ENCODE peak calls at places on chromosomes 6 and 20, in six cellular contexts. Y is uterus, T is HCT116, J is GM20000, R is lower leg skin, W is cardiac muscle cell. U is an unnamed sample.

GRCh38 chr6:3442444-3443220 is 14.2 kb downstream of the SLC22A23 start:
- DNase-seq in Y (no peak), T (no peak), J (no peak), R (no peak), W (no peak), U (no peak)

GRCh38 chr20:8139899-8140298 is 7.8 kb downstream of the PLCB1 start:
- DNase-seq in Y (no peak), T (no peak), J (no peak), R (no peak), W (no peak), U (no peak)

GRCh38 chr6:12751694-12752304 is 35.2 kb downstream of the PHACTR1 start:
- DNase-seq in Y (no peak), T (no peak), J (peak), R (peak), W (peak), U (peak)

GRCh38 chr6:127115032-127115661 is 3.3 kb upstream of the RSPO3 start:
- DNase-seq in Y (no peak), T (no peak), J (no peak), R (no peak), W (no peak), U (no peak)

GRCh38 chr20:22824077-22824476 is 211.0 kb upstream of the SSTR4 start:
- DNase-seq in Y (no peak), T (no peak), J (no peak), R (no peak), W (no peak), U (no peak)

GRCh38 chr6:41058783-41059181 is 5.8 kb downstream of the APOBEC2 start:
- DNase-seq in Y (no peak), T (no peak), J (no peak), R (no peak), W (no peak), U (no peak)

GRCh38 chr6:159074866-159075265 is 30.1 kb upstream of the TAGAP start:
- DNase-seq in Y (no peak), T (no peak), J (no peak), R (no peak), W (no peak), U (no peak)

GRCh38 chr6:30891450-30891723 is 7.1 kb downstream of the DDR1 start:
- DNase-seq in Y (no peak), T (no peak), J (no peak), R (no peak), W (no peak), U (no peak)

GRCh38 chr6:64896939-64897338 is 810.1 kb downstream of the EYS start:
- DNase-seq in Y (no peak), T (no peak), J (no peak), R (no peak), W (no peak), U (no peak)

GRCh38 chr6:52213127-52213526 is 27.0 kb downstream of the IL17A start:
- DNase-seq in Y (no peak), T (no peak), J (no peak), R (no peak), W (no peak), U (no peak)

GRCh38 chr6:382883-383420 is 8.6 kb upstream of the IRF4 start:
- DNase-seq in Y (no peak), T (no peak), J (no peak), R (no peak), W (no peak), U (no peak)

GRCh38 chr6:111681856-111682255 is 76.2 kb upstream of the TRAF3IP2 start:
- DNase-seq in Y (no peak), T (no peak), J (no peak), R (no peak), W (no peak), U (no peak)

GRCh38 chr20:32559216-32559752 is 25.8 kb downstream of the NOL4L start:
- DNase-seq in Y (no peak), T (no peak), J (no peak), R (no peak), W (no peak), U (no peak)

GRCh38 chr6:9121551-9121950 is 686.2 kb upstream of the SLC35B3 start:
- DNase-seq in Y (no peak), T (no peak), J (no peak), R (no peak), W (no peak), U (peak)

GRCh38 chr6:128725271-128726233 is 157.4 kb upstream of the LAMA2 start:
- DNase-seq in Y (no peak), T (peak), J (peak), R (peak), W (peak), U (peak)

GRCh38 chr6:111852704-111853103 is 20.5 kb downstream of the FYN start:
- DNase-seq in Y (no peak), T (no peak), J (no peak), R (no peak), W (no peak), U (peak)

GRCh38 chr6:161301338-161301737 is 27.5 kb upstream of the AGPAT4 start:
- DNase-seq in Y (peak), T (no peak), J (no peak), R (peak), W (peak), U (peak)

GRCh38 chr6:133368664-133369063 is 127.5 kb downstream of the EYA4 start:
- DNase-seq in Y (no peak), T (peak), J (no peak), R (no peak), W (no peak), U (peak)

DNA sequence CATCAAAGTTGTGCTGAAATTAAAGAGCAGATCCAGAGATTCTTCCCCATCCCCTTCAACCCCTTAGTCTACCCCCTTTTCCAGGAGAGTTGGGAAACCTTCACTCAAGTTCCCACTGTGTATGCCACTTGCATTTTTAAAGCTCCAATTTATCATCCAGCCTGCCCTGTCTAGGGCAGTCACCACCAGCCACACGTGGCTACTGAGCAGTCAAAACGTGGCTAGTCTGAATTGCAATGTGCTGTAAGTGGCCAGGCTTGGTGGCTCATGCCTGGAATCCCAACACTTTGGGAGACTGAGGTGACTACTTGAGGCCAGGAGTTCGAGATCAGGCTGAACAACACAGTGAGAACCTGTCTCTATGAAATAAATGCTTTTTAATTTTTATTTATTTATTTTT is 34.9 kb downstream of the ERGIC3 start:
- DNase-seq in Y (no peak), T (no peak), J (no peak), R (no peak), W (no peak), U (no peak)
- TF ChIP-seq CTCF in Y (no peak), T (no peak), J (no peak), R (no peak), W (no peak), U (no peak)

GRCh38 chr6:166078294-166078693 is 89.4 kb downstream of the TBXT start:
- DNase-seq in Y (no peak), T (no peak), J (no peak), R (peak), W (no peak), U (peak)

GRCh38 chr6:166073082-166073481 is 94.6 kb downstream of the TBXT start:
- DNase-seq in Y (no peak), T (no peak), J (no peak), R (no peak), W (no peak), U (no peak)

GRCh38 chr6:166075925-166076324 is 91.7 kb downstream of the TBXT start:
- DNase-seq in Y (no peak), T (no peak), J (no peak), R (no peak), W (no peak), U (no peak)

DNA sequence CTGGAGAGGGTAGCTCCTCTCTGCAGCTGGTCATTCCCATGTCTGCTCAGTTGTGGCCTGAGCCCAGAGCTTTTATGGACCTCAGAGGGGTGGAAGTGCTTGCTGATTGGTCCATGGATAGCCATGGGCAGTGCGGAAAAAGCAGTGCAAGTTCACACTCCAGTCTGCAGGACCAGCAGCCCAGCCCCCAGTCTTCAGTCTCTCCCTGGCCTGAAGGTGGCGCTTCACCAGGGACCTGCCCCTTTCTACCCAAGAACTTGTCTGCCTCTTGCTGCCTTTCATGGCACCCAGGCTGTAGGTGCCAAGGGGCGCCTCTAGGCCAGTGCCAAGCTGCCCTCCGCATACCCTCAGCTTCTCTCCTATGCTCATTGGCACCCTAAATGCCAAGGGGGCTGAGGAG is 91.0 kb downstream of the TBXT start:
- DNase-seq in Y (no peak), T (no peak), J (no peak), R (no peak), W (no peak), U (no peak)
- TF ChIP-seq CTCF in Y (no peak), T (peak), J (no peak), R (no peak), W (no peak), U (no peak)

GRCh38 chr20:33600414-33600813 is 61.7 kb upstream of the C20orf144 start:
- DNase-seq in Y (no peak), T (no peak), J (no peak), R (no peak), W (no peak), U (no peak)
- TF ChIP-seq CTCF in Y (no peak), T (peak), J (no peak), R (no peak), W (no peak), U (no peak)

DNA sequence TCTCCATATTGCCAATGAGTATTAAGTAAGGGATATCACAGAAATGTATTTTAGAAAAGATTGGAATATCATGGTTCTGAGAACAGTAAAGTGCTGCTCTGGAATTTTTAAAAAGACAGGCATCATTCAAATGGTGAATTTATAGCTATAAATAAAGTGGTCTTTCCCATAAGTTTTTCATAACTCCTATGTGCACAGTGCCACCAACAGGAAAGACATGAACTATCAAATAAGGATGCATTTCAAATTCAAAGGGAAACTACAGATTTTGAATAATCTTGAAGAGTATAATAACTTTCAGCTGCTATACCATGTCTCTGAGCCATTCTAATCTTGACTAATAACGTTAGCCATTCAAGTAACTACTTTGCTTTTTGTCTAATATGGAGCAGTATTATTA is 456.8 kb upstream of the GJE1 start:
- DNase-seq in Y (no peak), T (peak), J (no peak), R (no peak), W (no peak), U (peak)
- TF ChIP-seq CTCF in Y (no peak), T (peak), J (no peak), R (no peak), W (peak), U (peak)

GRCh38 chr6:39387785-39388184 is 65.3 kb upstream of the KCNK16 start:
- DNase-seq in Y (no peak), T (no peak), J (no peak), R (no peak), W (no peak), U (peak)

GRCh38 chr6:39391182-39391581 is 68.7 kb upstream of the KCNK16 start:
- DNase-seq in Y (no peak), T (no peak), J (no peak), R (no peak), W (no peak), U (no peak)

GRCh38 chr6:39393075-39393474 is 70.6 kb upstream of the KCNK16 start:
- DNase-seq in Y (no peak), T (no peak), J (no peak), R (no peak), W (no peak), U (no peak)

GRCh38 chr6:39388526-39389371 is 66.2 kb upstream of the KCNK16 start:
- DNase-seq in Y (peak), T (no peak), J (peak), R (no peak), W (no peak), U (no peak)

DNA sequence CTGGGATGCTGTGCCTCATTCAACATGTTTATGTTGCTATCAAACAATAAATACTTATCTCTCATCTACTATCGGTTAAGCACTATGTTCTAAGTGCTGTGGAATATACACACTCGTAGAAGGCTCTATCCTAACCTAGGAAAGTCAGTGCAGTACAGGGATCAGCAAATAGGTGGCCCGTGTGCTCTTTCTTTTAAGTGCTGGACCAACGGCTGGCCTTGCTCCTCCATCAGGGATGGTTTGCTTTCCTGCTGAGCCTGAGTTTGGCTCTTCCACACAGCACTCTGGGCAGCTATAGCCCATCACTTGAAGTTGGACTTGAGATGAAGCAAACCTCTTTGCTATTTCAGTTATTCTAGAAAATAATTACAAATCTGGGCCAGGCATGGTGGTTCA is 66.9 kb upstream of the KCNK16 start:
- DNase-seq in Y (no peak), T (no peak), J (no peak), R (no peak), W (peak), U (peak)
- TF ChIP-seq CTCF in Y (peak), T (no peak), J (peak), R (no peak), W (peak), U (no peak)

DNA sequence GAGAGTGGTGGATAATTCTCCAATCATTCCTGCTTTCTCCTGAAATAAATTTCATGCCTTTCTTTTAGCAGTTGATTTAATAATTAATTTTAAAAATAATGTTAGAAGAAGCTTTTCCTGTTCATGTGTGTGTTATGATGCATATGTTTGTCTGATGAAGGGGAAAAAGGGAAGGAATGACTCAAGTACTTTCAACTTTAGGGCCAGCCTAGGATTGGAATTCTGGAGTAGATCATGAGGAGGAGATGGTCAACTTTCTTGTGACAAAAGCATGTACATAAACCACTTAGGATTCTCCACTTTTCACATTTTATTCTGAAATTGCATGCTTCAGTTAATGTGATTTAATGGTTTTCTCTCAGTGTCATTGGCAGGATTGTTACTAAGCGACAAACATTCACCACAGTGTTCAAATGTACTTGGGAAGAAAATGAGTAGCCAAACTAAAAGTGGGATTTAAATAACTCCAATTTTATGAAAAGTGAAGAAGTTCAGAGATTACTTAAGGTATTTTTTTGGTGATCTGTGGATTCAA is 80.1 kb downstream of the UTRN start:
- DNase-seq in Y (no peak), T (no peak), J (no peak), R (no peak), W (no peak), U (no peak)
- TF ChIP-seq CTCF in Y (no peak), T (no peak), J (no peak), R (no peak), W (no peak), U (no peak)

DNA sequence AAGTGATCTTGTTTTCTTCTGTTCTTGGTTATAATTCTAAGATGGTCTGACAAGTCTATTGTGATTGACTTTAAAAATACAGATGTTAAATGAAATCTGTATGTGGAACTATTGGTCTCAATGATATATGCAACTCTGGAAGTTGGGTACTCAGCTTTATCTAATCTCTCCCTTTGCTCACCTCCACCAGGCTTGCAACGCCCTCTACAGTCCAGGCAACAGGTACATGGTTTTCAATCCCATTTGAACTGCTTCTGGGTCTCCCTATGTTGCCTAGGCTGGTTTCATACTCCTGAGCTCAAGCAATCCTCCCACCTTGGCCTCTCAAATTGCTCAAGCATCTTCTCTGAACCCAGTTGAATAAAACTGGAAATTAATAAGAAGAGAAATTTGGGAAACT is 25.6 kb upstream of the HLA-DQB1 start:
- DNase-seq in Y (peak), T (peak), J (peak), R (no peak), W (peak), U (peak)
- TF ChIP-seq CTCF in Y (no peak), T (peak), J (peak), R (no peak), W (no peak), U (peak)

GRCh38 chr20:56716806-56717205 is 87.7 kb downstream of the TFAP2C start:
- DNase-seq in Y (no peak), T (no peak), J (no peak), R (peak), W (no peak), U (peak)

GRCh38 chr20:56715309-56715708 is 86.2 kb downstream of the TFAP2C start:
- DNase-seq in Y (no peak), T (no peak), J (no peak), R (no peak), W (no peak), U (no peak)

GRCh38 chr20:56720620-56721213 is 91.6 kb downstream of the TFAP2C start:
- DNase-seq in Y (no peak), T (no peak), J (no peak), R (no peak), W (no peak), U (no peak)

GRCh38 chr20:56718816-56719215 is 89.7 kb downstream of the TFAP2C start:
- DNase-seq in Y (no peak), T (no peak), J (no peak), R (no peak), W (no peak), U (no peak)

GRCh38 chr20:56715902-56716519 is 86.9 kb downstream of the TFAP2C start:
- DNase-seq in Y (no peak), T (no peak), J (no peak), R (no peak), W (no peak), U (no peak)
- TF ChIP-seq CTCF in Y (no peak), T (no peak), J (no peak), R (no peak), W (no peak), U (no peak)

DNA sequence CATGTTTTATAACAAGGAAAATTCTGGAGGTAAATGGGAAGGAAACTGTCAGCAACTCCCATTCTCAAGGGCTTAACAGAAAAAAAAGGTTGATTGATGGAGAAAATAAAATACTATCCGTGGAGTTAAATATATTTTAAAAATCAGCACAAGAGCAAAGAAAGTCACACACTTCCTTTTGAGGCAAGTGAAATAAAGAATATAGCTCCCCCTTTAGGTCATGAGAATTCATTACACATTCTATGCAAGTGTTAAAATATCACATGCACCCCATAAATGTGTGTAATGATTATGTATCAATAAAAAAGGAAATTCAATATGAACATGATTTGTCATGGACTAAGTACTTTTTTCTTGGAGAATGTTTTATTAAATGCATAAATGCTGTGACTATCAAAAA is 349.2 kb downstream of the TPBG start:
- DNase-seq in Y (no peak), T (no peak), J (peak), R (no peak), W (no peak), U (peak)
- TF ChIP-seq CTCF in Y (no peak), T (peak), J (peak), R (no peak), W (peak), U (peak)

U was measured in MCF 10A.